ENCODE peak calls at places on chromosomes 1 and 21, in five cellular contexts. I is GM23338, H is HepG2, Q is WTC11, K is GM12878. C is an unnamed sample.

GRCh38 chr21:44614161-44614631 is 2.3 kb downstream of the KRTAP10-8 start:
- DNase-seq in I (no peak), H (no peak), Q (no peak), K (no peak), C (no peak)

GRCh38 chr1:47569681-47570470 is 132.0 kb downstream of the FOXD2 start:
- DNase-seq in I (peak; percentile 82), H (peak; percentile 64), Q (peak; percentile 51), K (no peak), C (no peak)

GRCh38 chr1:66450043-66450514 is 83.9 kb upstream of the SGIP1 start:
- DNase-seq in I (no peak), H (no peak), Q (no peak), K (no peak), C (no peak)

GRCh38 chr1:97668945-97669344 is 251.9 kb downstream of the DPYD start:
- DNase-seq in I (no peak), H (no peak), Q (no peak), K (no peak), C (no peak)

GRCh38 chr1:225875044-225875822 is 6.9 kb downstream of the TMEM63A start:
- DNase-seq in I (no peak), H (no peak), Q (no peak), K (no peak), C (no peak)

GRCh38 chr1:54331091-54331772 is 75.0 kb downstream of the SSBP3 start:
- DNase-seq in I (no peak), H (no peak), Q (no peak), K (no peak), C (no peak)

GRCh38 chr1:210233216-210233494 is 559 bp downstream of the SERTAD4 start:
- DNase-seq in I (peak; percentile 43), H (no peak), Q (no peak), K (no peak), C (peak; percentile 69)

GRCh38 chr1:211135342-211135950 is 1.5 kb upstream of the KCNH1 start:
- DNase-seq in I (peak; percentile 72), H (peak; percentile 29), Q (no peak), K (peak; percentile 9), C (no peak)

GRCh38 chr1:31027693-31028526 is 37.6 kb downstream of the PUM1 start:
- DNase-seq in I (no peak), H (no peak), Q (no peak), K (no peak), C (no peak)

GRCh38 chr1:56758135-56758534 is 61.1 kb downstream of the FYB2 start:
- DNase-seq in I (peak; percentile 68), H (peak; percentile 42), Q (peak; percentile 45), K (no peak), C (peak; percentile 21)

GRCh38 chr1:198577444-198577843 is 37.0 kb upstream of the ATP6V1G3 start:
- DNase-seq in I (no peak), H (no peak), Q (no peak), K (no peak), C (no peak)

GRCh38 chr1:85582687-85583354 is 2.3 kb downstream of the CCN1 start:
- DNase-seq in I (peak; percentile 36), H (no peak), Q (no peak), K (no peak), C (peak; percentile 51)

GRCh38 chr1:55612988-55613387 is 397.8 kb upstream of the USP24 start:
- DNase-seq in I (no peak), H (no peak), Q (no peak), K (no peak), C (no peak)

DNA sequence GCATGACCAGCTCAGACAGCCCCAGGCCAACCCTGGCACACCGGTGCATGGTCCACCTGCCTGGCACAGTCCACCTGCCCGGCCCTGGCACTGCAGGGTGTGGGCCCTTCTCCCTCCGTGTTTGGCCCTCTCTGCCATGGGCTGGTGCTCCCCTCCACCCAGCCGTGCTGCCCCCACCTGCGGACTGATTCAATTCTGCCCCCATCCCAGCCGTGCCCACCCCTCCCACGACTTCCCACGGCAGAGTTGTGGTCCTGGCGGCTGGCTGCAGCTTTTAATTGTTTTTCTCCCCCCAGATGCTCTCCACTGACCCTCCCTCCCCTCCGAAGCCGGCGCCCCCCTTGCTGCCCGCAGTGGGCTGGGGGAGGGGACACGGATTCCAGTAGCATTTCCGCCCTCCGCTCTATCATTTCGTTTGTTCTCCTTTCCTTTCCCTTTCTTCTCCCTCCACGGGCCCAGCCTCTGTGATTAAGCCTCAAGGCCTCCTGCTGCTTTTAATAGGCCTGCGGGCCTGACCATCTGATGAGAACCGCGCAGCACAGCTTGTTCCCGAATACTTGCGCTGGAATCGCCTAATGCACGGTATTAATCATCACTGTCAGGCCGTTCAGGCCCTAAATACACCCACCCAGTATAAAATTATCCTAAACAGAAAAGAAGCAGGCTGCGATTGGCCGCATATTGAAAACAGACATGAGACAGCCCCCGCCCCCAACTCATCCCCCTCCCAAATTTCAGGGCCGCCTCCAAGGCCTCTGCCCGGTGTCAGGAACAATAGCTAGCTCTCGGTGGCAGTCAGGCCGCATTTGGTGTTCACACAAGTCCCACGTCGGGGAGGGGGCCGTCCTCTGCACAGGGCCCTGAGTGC is 102.1 kb upstream of the ARHGEF16 start:
- DNase-seq in I (peak; percentile 78), H (no peak), Q (peak; percentile 52), K (no peak), C (peak; percentile 72)
- TF ChIP-seq CREB1 in I (no peak), H (no peak), Q (no peak), K (no peak), C (no peak)

GRCh38 chr1:234270103-234270502 is 103.2 kb upstream of the COA6 start:
- DNase-seq in I (no peak), H (no peak), Q (no peak), K (no peak), C (no peak)
- TF ChIP-seq CREB1 in I (no peak), H (no peak), Q (no peak), K (no peak), C (no peak)

GRCh38 chr1:228465571-228466146 is 21.5 kb upstream of the RNF187 start:
- DNase-seq in I (no peak), H (no peak), Q (no peak), K (no peak), C (no peak)
- TF ChIP-seq CREB1 in I (no peak), H (no peak), Q (no peak), K (no peak), C (no peak)

GRCh38 chr21:25466470-25466869 is 140.8 kb downstream of the MRPL39 start:
- DNase-seq in I (no peak), H (no peak), Q (no peak), K (no peak), C (no peak)

GRCh38 chr21:25462517-25462971 is 144.7 kb downstream of the MRPL39 start:
- DNase-seq in I (no peak), H (no peak), Q (no peak), K (peak; percentile 81), C (no peak)

GRCh38 chr21:25464275-25464674 is 143.0 kb downstream of the MRPL39 start:
- DNase-seq in I (no peak), H (no peak), Q (no peak), K (no peak), C (no peak)

GRCh38 chr21:25467891-25468290 is 139.4 kb downstream of the MRPL39 start:
- DNase-seq in I (no peak), H (no peak), Q (no peak), K (no peak), C (no peak)

DNA sequence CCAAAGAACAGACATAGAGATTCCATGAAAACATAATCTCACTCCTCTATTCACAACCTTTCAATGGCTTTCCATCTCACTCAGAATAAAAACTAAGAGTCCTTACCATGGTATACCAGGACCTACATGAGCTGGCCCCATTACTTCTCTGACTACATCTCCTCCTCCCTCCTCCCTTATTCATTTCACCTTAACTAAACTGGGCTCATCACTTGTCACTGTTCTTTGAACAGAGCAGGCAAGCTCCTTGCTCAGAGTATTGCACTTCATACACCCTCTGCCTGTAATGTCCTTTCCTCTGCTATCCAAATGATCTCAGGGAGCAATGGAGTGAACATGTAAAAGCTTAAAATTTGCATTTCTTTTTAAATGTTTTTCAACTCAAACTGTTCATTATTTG is 142.0 kb downstream of the MRPL39 start:
- DNase-seq in I (no peak), H (no peak), Q (no peak), K (no peak), C (no peak)
- TF ChIP-seq CREB1 in I (no peak), H (no peak), Q (no peak), K (no peak), C (no peak)

DNA sequence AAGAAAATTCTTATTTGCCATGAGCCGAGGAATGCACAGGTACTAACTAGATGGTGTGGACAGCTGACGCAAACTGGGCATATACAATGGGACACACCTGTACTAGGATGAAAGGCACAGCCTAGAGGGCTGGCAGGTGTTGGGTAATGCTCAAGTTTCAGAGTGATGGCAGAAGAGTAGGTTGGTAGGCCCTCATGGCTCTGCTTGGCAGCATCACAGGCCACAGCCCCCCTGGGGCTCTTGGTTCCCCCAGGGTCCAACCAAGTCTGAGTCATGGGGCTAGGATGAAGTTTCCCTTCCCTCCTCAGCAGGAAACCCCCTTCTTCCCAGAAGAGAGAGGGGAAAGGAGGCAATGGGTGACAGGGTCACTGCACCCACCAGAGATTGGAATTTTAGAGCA is 35.2 kb downstream of the SPEN start:
- DNase-seq in I (no peak), H (no peak), Q (no peak), K (no peak), C (no peak)
- TF ChIP-seq CREB1 in I (no peak), H (no peak), Q (no peak), K (no peak), C (no peak)